ENCODE peak calls at places on chromosomes 7 and 10, in nine cellular contexts. One of them, this sample, is unnamed.

GRCh38 chr7:15199482-15199881 is 296.9 kb upstream of the DGKB start:
- DNase-seq in T1000: no peak
- DNase-seq in iris pigment epithelial cell: peak; percentile 21
- DNase-seq in stimulated activated effector memory CD8-positive, alpha-beta T cell treated with anti-CD3 and anti-CD28 coated beads, Interleukin-12 subunit alpha, Interleukin-12 subunit beta, amount 100 ng/mL, for 72 hours: no peak
- DNase-seq in pons: no peak
- DNase-seq in left ventricle myocardium inferior: no peak
- DNase-seq in erythroblast: no peak
- DNase-seq in T47D: no peak
- DNase-seq in sciatic nerve: no peak
- DNase-seq in this sample: no peak

GRCh38 chr10:98488669-98489430 is 42.1 kb upstream of the HPS1 start:
- DNase-seq in T1000: no peak
- DNase-seq in iris pigment epithelial cell: no peak
- DNase-seq in stimulated activated effector memory CD8-positive, alpha-beta T cell treated with anti-CD3 and anti-CD28 coated beads, Interleukin-12 subunit alpha, Interleukin-12 subunit beta, amount 100 ng/mL, for 72 hours: no peak
- DNase-seq in pons: no peak
- DNase-seq in left ventricle myocardium inferior: no peak
- DNase-seq in erythroblast: no peak
- DNase-seq in T47D: no peak
- DNase-seq in sciatic nerve: peak; percentile 60
- DNase-seq in this sample: no peak

GRCh38 chr10:86486856-86487255 is 34.7 kb downstream of the WAPL start:
- DNase-seq in T1000: no peak
- DNase-seq in iris pigment epithelial cell: no peak
- DNase-seq in stimulated activated effector memory CD8-positive, alpha-beta T cell treated with anti-CD3 and anti-CD28 coated beads, Interleukin-12 subunit alpha, Interleukin-12 subunit beta, amount 100 ng/mL, for 72 hours: no peak
- DNase-seq in pons: no peak
- DNase-seq in left ventricle myocardium inferior: no peak
- DNase-seq in erythroblast: no peak
- DNase-seq in T47D: no peak
- DNase-seq in sciatic nerve: no peak
- DNase-seq in this sample: no peak

GRCh38 chr7:103687981-103688380 is 242.0 kb upstream of the SLC26A5 start:
- DNase-seq in T1000: no peak
- DNase-seq in iris pigment epithelial cell: no peak
- DNase-seq in stimulated activated effector memory CD8-positive, alpha-beta T cell treated with anti-CD3 and anti-CD28 coated beads, Interleukin-12 subunit alpha, Interleukin-12 subunit beta, amount 100 ng/mL, for 72 hours: no peak
- DNase-seq in pons: no peak
- DNase-seq in left ventricle myocardium inferior: no peak
- DNase-seq in erythroblast: no peak
- DNase-seq in T47D: no peak
- DNase-seq in sciatic nerve: no peak
- DNase-seq in this sample: no peak

GRCh38 chr10:97573021-97573420 is 442 bp downstream of the ANKRD2 start:
- DNase-seq in T1000: no peak
- DNase-seq in iris pigment epithelial cell: peak; percentile 29
- DNase-seq in stimulated activated effector memory CD8-positive, alpha-beta T cell treated with anti-CD3 and anti-CD28 coated beads, Interleukin-12 subunit alpha, Interleukin-12 subunit beta, amount 100 ng/mL, for 72 hours: no peak
- DNase-seq in pons: no peak
- DNase-seq in left ventricle myocardium inferior: peak; percentile 18
- DNase-seq in erythroblast: no peak
- DNase-seq in T47D: no peak
- DNase-seq in sciatic nerve: no peak
- DNase-seq in this sample: no peak

GRCh38 chr7:137142376-137142775 is 201.2 kb downstream of the PTN start:
- DNase-seq in T1000: no peak
- DNase-seq in iris pigment epithelial cell: peak; percentile 52
- DNase-seq in stimulated activated effector memory CD8-positive, alpha-beta T cell treated with anti-CD3 and anti-CD28 coated beads, Interleukin-12 subunit alpha, Interleukin-12 subunit beta, amount 100 ng/mL, for 72 hours: no peak
- DNase-seq in pons: no peak
- DNase-seq in left ventricle myocardium inferior: no peak
- DNase-seq in erythroblast: no peak
- DNase-seq in T47D: no peak
- DNase-seq in sciatic nerve: no peak
- DNase-seq in this sample: no peak

GRCh38 chr7:77753173-77753572 is 45.1 kb downstream of the TMEM60 start:
- DNase-seq in T1000: no peak
- DNase-seq in iris pigment epithelial cell: no peak
- DNase-seq in stimulated activated effector memory CD8-positive, alpha-beta T cell treated with anti-CD3 and anti-CD28 coated beads, Interleukin-12 subunit alpha, Interleukin-12 subunit beta, amount 100 ng/mL, for 72 hours: no peak
- DNase-seq in pons: no peak
- DNase-seq in left ventricle myocardium inferior: no peak
- DNase-seq in erythroblast: no peak
- DNase-seq in T47D: no peak
- DNase-seq in sciatic nerve: no peak
- DNase-seq in this sample: no peak

GRCh38 chr7:24869572-24869971 is 110.4 kb downstream of the OSBPL3 start:
- DNase-seq in T1000: no peak
- DNase-seq in iris pigment epithelial cell: peak; percentile 34
- DNase-seq in stimulated activated effector memory CD8-positive, alpha-beta T cell treated with anti-CD3 and anti-CD28 coated beads, Interleukin-12 subunit alpha, Interleukin-12 subunit beta, amount 100 ng/mL, for 72 hours: no peak
- DNase-seq in pons: no peak
- DNase-seq in left ventricle myocardium inferior: no peak
- DNase-seq in erythroblast: no peak
- DNase-seq in T47D: no peak
- DNase-seq in sciatic nerve: no peak
- DNase-seq in this sample: no peak

GRCh38 chr10:269440-270074 is 134.3 kb downstream of the ZMYND11 start:
- DNase-seq in T1000: no peak
- DNase-seq in iris pigment epithelial cell: no peak
- DNase-seq in stimulated activated effector memory CD8-positive, alpha-beta T cell treated with anti-CD3 and anti-CD28 coated beads, Interleukin-12 subunit alpha, Interleukin-12 subunit beta, amount 100 ng/mL, for 72 hours: no peak
- DNase-seq in pons: no peak
- DNase-seq in left ventricle myocardium inferior: no peak
- DNase-seq in erythroblast: no peak
- DNase-seq in T47D: no peak
- DNase-seq in sciatic nerve: no peak
- DNase-seq in this sample: no peak

GRCh38 chr7:95886501-95887090 is 114.2 kb downstream of the DYNC1I1 start:
- DNase-seq in T1000: no peak
- DNase-seq in iris pigment epithelial cell: peak; percentile 37
- DNase-seq in stimulated activated effector memory CD8-positive, alpha-beta T cell treated with anti-CD3 and anti-CD28 coated beads, Interleukin-12 subunit alpha, Interleukin-12 subunit beta, amount 100 ng/mL, for 72 hours: no peak
- DNase-seq in pons: peak; percentile 63
- DNase-seq in left ventricle myocardium inferior: no peak
- DNase-seq in erythroblast: no peak
- DNase-seq in T47D: no peak
- DNase-seq in sciatic nerve: no peak
- DNase-seq in this sample: no peak

GRCh38 chr10:124122211-124122610 is 28.8 kb upstream of the CHST15 start:
- DNase-seq in T1000: no peak
- DNase-seq in iris pigment epithelial cell: no peak
- DNase-seq in stimulated activated effector memory CD8-positive, alpha-beta T cell treated with anti-CD3 and anti-CD28 coated beads, Interleukin-12 subunit alpha, Interleukin-12 subunit beta, amount 100 ng/mL, for 72 hours: no peak
- DNase-seq in pons: no peak
- DNase-seq in left ventricle myocardium inferior: no peak
- DNase-seq in erythroblast: no peak
- DNase-seq in T47D: no peak
- DNase-seq in sciatic nerve: no peak
- DNase-seq in this sample: no peak

GRCh38 chr10:126042354-126042753 is 146.0 kb downstream of the FANK1 start:
- DNase-seq in T1000: no peak
- DNase-seq in iris pigment epithelial cell: no peak
- DNase-seq in stimulated activated effector memory CD8-positive, alpha-beta T cell treated with anti-CD3 and anti-CD28 coated beads, Interleukin-12 subunit alpha, Interleukin-12 subunit beta, amount 100 ng/mL, for 72 hours: no peak
- DNase-seq in pons: no peak
- DNase-seq in left ventricle myocardium inferior: no peak
- DNase-seq in erythroblast: no peak
- DNase-seq in T47D: no peak
- DNase-seq in sciatic nerve: no peak
- DNase-seq in this sample: no peak

GRCh38 chr7:43211276-43211675 is 98.8 kb downstream of the HECW1 start:
- DNase-seq in T1000: no peak
- DNase-seq in iris pigment epithelial cell: no peak
- DNase-seq in stimulated activated effector memory CD8-positive, alpha-beta T cell treated with anti-CD3 and anti-CD28 coated beads, Interleukin-12 subunit alpha, Interleukin-12 subunit beta, amount 100 ng/mL, for 72 hours: no peak
- DNase-seq in pons: no peak
- DNase-seq in left ventricle myocardium inferior: no peak
- DNase-seq in erythroblast: no peak
- DNase-seq in T47D: peak; percentile 9
- DNase-seq in sciatic nerve: no peak
- DNase-seq in this sample: no peak

GRCh38 chr10:116849271-116850057 is at the start of gene ENO4:
- DNase-seq in T1000: peak; percentile 57
- DNase-seq in iris pigment epithelial cell: peak; percentile 75
- DNase-seq in stimulated activated effector memory CD8-positive, alpha-beta T cell treated with anti-CD3 and anti-CD28 coated beads, Interleukin-12 subunit alpha, Interleukin-12 subunit beta, amount 100 ng/mL, for 72 hours: no peak
- DNase-seq in pons: peak; percentile 58
- DNase-seq in left ventricle myocardium inferior: peak; percentile 68
- DNase-seq in erythroblast: no peak
- DNase-seq in T47D: peak; percentile 68
- DNase-seq in sciatic nerve: peak; percentile 83
- DNase-seq in this sample: peak; percentile 43

GRCh38 chr7:5450549-5451327 is 27.1 kb upstream of the TNRC18 start:
- DNase-seq in T1000: no peak
- DNase-seq in iris pigment epithelial cell: peak; percentile 25
- DNase-seq in stimulated activated effector memory CD8-positive, alpha-beta T cell treated with anti-CD3 and anti-CD28 coated beads, Interleukin-12 subunit alpha, Interleukin-12 subunit beta, amount 100 ng/mL, for 72 hours: no peak
- DNase-seq in pons: peak; percentile 50
- DNase-seq in left ventricle myocardium inferior: peak; percentile 51
- DNase-seq in erythroblast: peak; percentile 43
- DNase-seq in T47D: no peak
- DNase-seq in sciatic nerve: no peak
- DNase-seq in this sample: no peak

GRCh38 chr10:34723746-34724145 is 91.3 kb downstream of the PARD3 start:
- DNase-seq in T1000: no peak
- DNase-seq in iris pigment epithelial cell: peak; percentile 82
- DNase-seq in stimulated activated effector memory CD8-positive, alpha-beta T cell treated with anti-CD3 and anti-CD28 coated beads, Interleukin-12 subunit alpha, Interleukin-12 subunit beta, amount 100 ng/mL, for 72 hours: no peak
- DNase-seq in pons: peak; percentile 65
- DNase-seq in left ventricle myocardium inferior: no peak
- DNase-seq in erythroblast: peak; percentile 51
- DNase-seq in T47D: peak; percentile 19
- DNase-seq in sciatic nerve: no peak
- DNase-seq in this sample: no peak

GRCh38 chr7:1012392-1013095 is 29.6 kb downstream of the CYP2W1 start:
- DNase-seq in T1000: no peak
- DNase-seq in iris pigment epithelial cell: no peak
- DNase-seq in stimulated activated effector memory CD8-positive, alpha-beta T cell treated with anti-CD3 and anti-CD28 coated beads, Interleukin-12 subunit alpha, Interleukin-12 subunit beta, amount 100 ng/mL, for 72 hours: no peak
- DNase-seq in pons: no peak
- DNase-seq in left ventricle myocardium inferior: no peak
- DNase-seq in erythroblast: no peak
- DNase-seq in T47D: no peak
- DNase-seq in sciatic nerve: no peak
- DNase-seq in this sample: no peak

GRCh38 chr7:73483171-73483570 is 38.9 kb downstream of the BAZ1B start:
- DNase-seq in T1000: no peak
- DNase-seq in iris pigment epithelial cell: no peak
- DNase-seq in stimulated activated effector memory CD8-positive, alpha-beta T cell treated with anti-CD3 and anti-CD28 coated beads, Interleukin-12 subunit alpha, Interleukin-12 subunit beta, amount 100 ng/mL, for 72 hours: no peak
- DNase-seq in pons: no peak
- DNase-seq in left ventricle myocardium inferior: no peak
- DNase-seq in erythroblast: no peak
- DNase-seq in T47D: no peak
- DNase-seq in sciatic nerve: no peak
- DNase-seq in this sample: no peak

GRCh38 chr10:118585234-118585633 is 10.2 kb downstream of the PRLHR start:
- DNase-seq in T1000: no peak
- DNase-seq in iris pigment epithelial cell: peak; percentile 26
- DNase-seq in stimulated activated effector memory CD8-positive, alpha-beta T cell treated with anti-CD3 and anti-CD28 coated beads, Interleukin-12 subunit alpha, Interleukin-12 subunit beta, amount 100 ng/mL, for 72 hours: no peak
- DNase-seq in pons: no peak
- DNase-seq in left ventricle myocardium inferior: no peak
- DNase-seq in erythroblast: no peak
- DNase-seq in T47D: no peak
- DNase-seq in sciatic nerve: no peak
- DNase-seq in this sample: no peak

GRCh38 chr7:37732253-37732652 is 48.7 kb downstream of the GPR141 start:
- DNase-seq in T1000: no peak
- DNase-seq in iris pigment epithelial cell: peak; percentile 3
- DNase-seq in stimulated activated effector memory CD8-positive, alpha-beta T cell treated with anti-CD3 and anti-CD28 coated beads, Interleukin-12 subunit alpha, Interleukin-12 subunit beta, amount 100 ng/mL, for 72 hours: no peak
- DNase-seq in pons: peak; percentile 72
- DNase-seq in left ventricle myocardium inferior: no peak
- DNase-seq in erythroblast: peak; percentile 39
- DNase-seq in T47D: no peak
- DNase-seq in sciatic nerve: peak; percentile 63
- DNase-seq in this sample: no peak

GRCh38 chr7:54841772-54842707 is 83.0 kb upstream of the SEC61G start:
- DNase-seq in T1000: no peak
- DNase-seq in iris pigment epithelial cell: peak; percentile 66
- DNase-seq in stimulated activated effector memory CD8-positive, alpha-beta T cell treated with anti-CD3 and anti-CD28 coated beads, Interleukin-12 subunit alpha, Interleukin-12 subunit beta, amount 100 ng/mL, for 72 hours: no peak
- DNase-seq in pons: no peak
- DNase-seq in left ventricle myocardium inferior: peak; percentile 38
- DNase-seq in erythroblast: peak; percentile 55
- DNase-seq in T47D: no peak
- DNase-seq in sciatic nerve: no peak
- DNase-seq in this sample: peak; percentile 37

GRCh38 chr7:34995757-34996156 is 41.5 kb downstream of the DPY19L1 start:
- DNase-seq in T1000: no peak
- DNase-seq in iris pigment epithelial cell: no peak
- DNase-seq in stimulated activated effector memory CD8-positive, alpha-beta T cell treated with anti-CD3 and anti-CD28 coated beads, Interleukin-12 subunit alpha, Interleukin-12 subunit beta, amount 100 ng/mL, for 72 hours: no peak
- DNase-seq in pons: no peak
- DNase-seq in left ventricle myocardium inferior: no peak
- DNase-seq in erythroblast: no peak
- DNase-seq in T47D: no peak
- DNase-seq in sciatic nerve: no peak
- DNase-seq in this sample: no peak

GRCh38 chr10:116538992-116539391 is 6.7 kb upstream of the PNLIP start:
- DNase-seq in T1000: no peak
- DNase-seq in iris pigment epithelial cell: no peak
- DNase-seq in stimulated activated effector memory CD8-positive, alpha-beta T cell treated with anti-CD3 and anti-CD28 coated beads, Interleukin-12 subunit alpha, Interleukin-12 subunit beta, amount 100 ng/mL, for 72 hours: no peak
- DNase-seq in pons: no peak
- DNase-seq in left ventricle myocardium inferior: no peak
- DNase-seq in erythroblast: no peak
- DNase-seq in T47D: no peak
- DNase-seq in sciatic nerve: no peak
- DNase-seq in this sample: no peak

GRCh38 chr7:46450871-46451270 is 529.8 kb upstream of the IGFBP3 start:
- DNase-seq in T1000: no peak
- DNase-seq in iris pigment epithelial cell: no peak
- DNase-seq in stimulated activated effector memory CD8-positive, alpha-beta T cell treated with anti-CD3 and anti-CD28 coated beads, Interleukin-12 subunit alpha, Interleukin-12 subunit beta, amount 100 ng/mL, for 72 hours: no peak
- DNase-seq in pons: no peak
- DNase-seq in left ventricle myocardium inferior: no peak
- DNase-seq in erythroblast: no peak
- DNase-seq in T47D: no peak
- DNase-seq in sciatic nerve: no peak
- DNase-seq in this sample: no peak

GRCh38 chr10:90859321-90859751 is 1.5 kb upstream of the HTR7 start:
- DNase-seq in T1000: no peak
- DNase-seq in iris pigment epithelial cell: peak; percentile 89
- DNase-seq in stimulated activated effector memory CD8-positive, alpha-beta T cell treated with anti-CD3 and anti-CD28 coated beads, Interleukin-12 subunit alpha, Interleukin-12 subunit beta, amount 100 ng/mL, for 72 hours: no peak
- DNase-seq in pons: no peak
- DNase-seq in left ventricle myocardium inferior: no peak
- DNase-seq in erythroblast: no peak
- DNase-seq in T47D: no peak
- DNase-seq in sciatic nerve: no peak
- DNase-seq in this sample: no peak

GRCh38 chr10:1715821-1716220 is 21.5 kb downstream of the ADARB2 start:
- DNase-seq in T1000: no peak
- DNase-seq in iris pigment epithelial cell: no peak
- DNase-seq in stimulated activated effector memory CD8-positive, alpha-beta T cell treated with anti-CD3 and anti-CD28 coated beads, Interleukin-12 subunit alpha, Interleukin-12 subunit beta, amount 100 ng/mL, for 72 hours: no peak
- DNase-seq in pons: no peak
- DNase-seq in left ventricle myocardium inferior: no peak
- DNase-seq in erythroblast: no peak
- DNase-seq in T47D: no peak
- DNase-seq in sciatic nerve: no peak
- DNase-seq in this sample: no peak

GRCh38 chr10:123331438-123331837 is 177.2 kb downstream of the BUB3 start:
- DNase-seq in T1000: no peak
- DNase-seq in iris pigment epithelial cell: peak; percentile 7
- DNase-seq in stimulated activated effector memory CD8-positive, alpha-beta T cell treated with anti-CD3 and anti-CD28 coated beads, Interleukin-12 subunit alpha, Interleukin-12 subunit beta, amount 100 ng/mL, for 72 hours: no peak
- DNase-seq in pons: peak; percentile 91
- DNase-seq in left ventricle myocardium inferior: no peak
- DNase-seq in erythroblast: no peak
- DNase-seq in T47D: peak; percentile 11
- DNase-seq in sciatic nerve: no peak
- DNase-seq in this sample: no peak

GRCh38 chr7:53789741-53790140 is 752.4 kb upstream of the VSTM2A start:
- DNase-seq in T1000: no peak
- DNase-seq in iris pigment epithelial cell: no peak
- DNase-seq in stimulated activated effector memory CD8-positive, alpha-beta T cell treated with anti-CD3 and anti-CD28 coated beads, Interleukin-12 subunit alpha, Interleukin-12 subunit beta, amount 100 ng/mL, for 72 hours: no peak
- DNase-seq in pons: no peak
- DNase-seq in left ventricle myocardium inferior: no peak
- DNase-seq in erythroblast: no peak
- DNase-seq in T47D: no peak
- DNase-seq in sciatic nerve: no peak
- DNase-seq in this sample: no peak

GRCh38 chr10:97336942-97337719 is 2.6 kb upstream of the FRAT2 start:
- DNase-seq in T1000: no peak
- DNase-seq in iris pigment epithelial cell: no peak
- DNase-seq in stimulated activated effector memory CD8-positive, alpha-beta T cell treated with anti-CD3 and anti-CD28 coated beads, Interleukin-12 subunit alpha, Interleukin-12 subunit beta, amount 100 ng/mL, for 72 hours: no peak
- DNase-seq in pons: no peak
- DNase-seq in left ventricle myocardium inferior: no peak
- DNase-seq in erythroblast: no peak
- DNase-seq in T47D: peak; percentile 62
- DNase-seq in sciatic nerve: no peak
- DNase-seq in this sample: no peak

GRCh38 chr10:23100331-23101030 is 5.1 kb downstream of the MSRB2 start:
- DNase-seq in T1000: no peak
- DNase-seq in iris pigment epithelial cell: no peak
- DNase-seq in stimulated activated effector memory CD8-positive, alpha-beta T cell treated with anti-CD3 and anti-CD28 coated beads, Interleukin-12 subunit alpha, Interleukin-12 subunit beta, amount 100 ng/mL, for 72 hours: no peak
- DNase-seq in pons: no peak
- DNase-seq in left ventricle myocardium inferior: no peak
- DNase-seq in erythroblast: no peak
- DNase-seq in T47D: no peak
- DNase-seq in sciatic nerve: no peak
- DNase-seq in this sample: no peak

This sample was measured in HFF-Myc.